ENCODE peak calls at places on chromosomes 12 and 14, in ten cellular contexts. E is T-cell; Z is uterus; D is upper lobe of right lung; Y is IMR-90; G is KBM-7; N is HFF-Myc; K is ACHN; S is activated CD4-positive, alpha-beta T cell treated with anti-CD3 and anti-CD28 coated beads for 1 hour; C is skeletal muscle cell. I is an unnamed sample.
A peak's percentile ranks its signal among the peaks of the same experiment; 100 is the strongest.

GRCh38 chr12:8914716-8915526 is 612 bp downstream of the PHC1 start:
- DNase-seq in D (peak; percentile 81), E (peak; percentile 46), Z (peak; percentile 41), N (peak; percentile 27), Y (peak; percentile 37), S (peak; percentile 45), G (peak; percentile 54), C (no peak), K (peak; percentile 80), I (peak; percentile 60)

GRCh38 chr14:65720171-65720570 is 307.6 kb downstream of the FUT8 start:
- DNase-seq in D (no peak), E (no peak), Y (no peak), S (no peak), C (no peak), K (no peak), N (no peak), G (no peak), Z (no peak), I (no peak)

GRCh38 chr12:24820872-24821271 is 128.0 kb downstream of the BCAT1 start:
- DNase-seq in S (no peak), E (no peak), C (peak; percentile 69), Z (no peak), N (no peak), K (peak; percentile 14), Y (peak; percentile 75), D (no peak), G (no peak), I (peak; percentile 21)

GRCh38 chr12:16530268-16530865 is 75.6 kb downstream of the LMO3 start:
- DNase-seq in N (no peak), C (no peak), E (no peak), K (no peak), D (no peak), G (no peak), Y (no peak), S (no peak), Z (no peak), I (no peak)

GRCh38 chr14:106551265-106551664 is 1024.9 kb downstream of the TMEM121 start:
- DNase-seq in C (no peak), Z (no peak), E (no peak), N (no peak), S (no peak), K (no peak), Y (no peak), G (peak; percentile 21), D (no peak), I (no peak)

GRCh38 chr14:33061667-33062325 is 123.1 kb downstream of the NPAS3 start:
- DNase-seq in S (no peak), E (no peak), G (no peak), D (no peak), Z (no peak), Y (no peak), N (no peak), K (no peak), C (no peak), I (no peak)

GRCh38 chr12:48859607-48860006 is 6.1 kb downstream of the RND1 start:
- DNase-seq in Z (no peak), G (no peak), D (no peak), S (no peak), N (no peak), E (no peak), C (no peak), K (no peak), Y (no peak), I (no peak)

GRCh38 chr14:77825895-77826519 is 26.1 kb downstream of the ADCK1 start:
- DNase-seq in Y (no peak), D (peak; percentile 64), E (no peak), Z (no peak), N (no peak), K (no peak), C (no peak), S (no peak), G (no peak), I (no peak)

GRCh38 chr12:28497889-28498411 is 307.7 kb downstream of the CCDC91 start:
- DNase-seq in S (no peak), N (no peak), Y (peak; percentile 50), Z (no peak), G (no peak), K (no peak), E (no peak), D (no peak), C (no peak), I (no peak)

GRCh38 chr14:98198385-98198784 is 1073.6 kb downstream of the BCL11B start:
- DNase-seq in S (peak; percentile 32), E (no peak), C (no peak), K (no peak), Z (no peak), G (peak; percentile 9), N (no peak), D (no peak), Y (no peak), I (no peak)

GRCh38 chr12:58069268-58069967 is 128.1 kb downstream of the ATP23 start:
- DNase-seq in G (no peak), Z (no peak), C (peak; percentile 22), E (no peak), K (no peak), D (no peak), Y (peak; percentile 44), S (no peak), N (no peak), I (no peak)

GRCh38 chr12:111643428-111643826 is 42.3 kb downstream of the BRAP start:
- DNase-seq in Y (peak; percentile 95), S (no peak), E (no peak), Z (peak; percentile 25), G (no peak), C (no peak), K (no peak), N (no peak), D (no peak), I (no peak)

GRCh38 chr12:49355913-49356312 is 9.2 kb downstream of the DNAJC22 start:
- DNase-seq in N (no peak), Z (no peak), K (no peak), Y (no peak), E (no peak), S (no peak), C (no peak), D (no peak), G (no peak), I (no peak)

GRCh38 chr12:51238510-51239334 is at the start of gene DAZAP2:
- DNase-seq in G (peak; percentile 90), Z (peak; percentile 96), K (peak; percentile 99), C (peak; percentile 88), D (peak; percentile 99), E (peak; percentile 91), S (peak; percentile 91), N (peak; percentile 76), Y (peak; percentile 94), I (peak; percentile 98)

GRCh38 chr12:30269491-30269890 is 426.2 kb downstream of the IPO8 start:
- DNase-seq in Y (no peak), E (no peak), N (no peak), C (no peak), G (no peak), D (no peak), K (no peak), Z (no peak), S (no peak), I (no peak)

GRCh38 chr12:132071001-132071810 is 72.9 kb downstream of the DDX51 start:
- DNase-seq in G (no peak), K (no peak), Y (no peak), S (no peak), N (no peak), Z (no peak), C (no peak), E (no peak), D (no peak), I (no peak)

GRCh38 chr12:31479516-31480210 is 111.3 kb downstream of the DENND5B start:
- DNase-seq in S (no peak), Y (no peak), D (no peak), N (no peak), C (no peak), K (no peak), G (no peak), Z (no peak), E (no peak), I (no peak)

GRCh38 chr12:128823216-128823915 is 392 bp downstream of the SLC15A4 start:
- DNase-seq in K (no peak), N (no peak), Z (peak; percentile 24), E (no peak), S (no peak), Y (no peak), C (no peak), D (peak; percentile 75), G (peak; percentile 38), I (no peak)

GRCh38 chr14:78970677-78971076 is 800.5 kb downstream of the NRXN3 start:
- DNase-seq in G (no peak), E (no peak), Z (no peak), N (no peak), Y (no peak), C (no peak), K (no peak), S (no peak), D (no peak), I (no peak)

GRCh38 chr14:68928770-68929550 is 50.1 kb downstream of the ACTN1 start:
- DNase-seq in N (no peak), Z (no peak), G (no peak), K (no peak), Y (no peak), D (no peak), S (no peak), E (no peak), C (no peak), I (no peak)

GRCh38 chr12:64691793-64692583 is 67.2 kb downstream of the GNS start:
- DNase-seq in Z (no peak), C (no peak), E (no peak), Y (peak; percentile 26), N (peak; percentile 81), G (no peak), K (no peak), S (no peak), D (no peak), I (no peak)

GRCh38 chr12:62466018-62466595 is 519 bp upstream of the MON2 start:
- DNase-seq in Z (peak; percentile 44), D (no peak), G (peak; percentile 86), S (no peak), N (no peak), Y (peak; percentile 32), K (peak; percentile 65), E (peak; percentile 1), C (no peak), I (no peak)

GRCh38 chr12:92973614-92974013 is 44.5 kb upstream of the EEA1 start:
- DNase-seq in S (no peak), K (peak; percentile 45), G (peak; percentile 56), D (no peak), Z (no peak), N (no peak), Y (peak; percentile 90), E (no peak), C (peak; percentile 88), I (no peak)

GRCh38 chr12:47837190-47838171 is 17.8 kb upstream of the HDAC7 start:
- DNase-seq in S (peak; percentile 55), C (no peak), N (no peak), K (peak; percentile 79), D (peak; percentile 78), G (peak; percentile 77), Y (peak; percentile 68), Z (peak; percentile 79), E (no peak), I (peak; percentile 77)

GRCh38 chr12:10027311-10028099 is 3.0 kb upstream of the CLEC9A start:
- DNase-seq in G (peak; percentile 60), C (peak; percentile 4), E (no peak), Z (no peak), S (no peak), N (peak; percentile 5), K (no peak), D (no peak), Y (peak; percentile 13), I (no peak)